ENCODE peak calls at places on chromosomes 13 and 19, in ten cellular contexts. One of them, this sample, is unnamed.

GRCh38 chr19:1910169-1910568 is 5.0 kb downstream of the ADAT3 start:
- DNase-seq in GM12865: no peak
- DNase-seq in right atrium auricular region: no peak
- DNase-seq in osteoblast: peak
- DNase-seq in neural progenitor cell: no peak
- DNase-seq in ascending aorta: no peak
- DNase-seq in lower leg skin: no peak
- DNase-seq in progenitor cell of endocrine pancreas: no peak
- DNase-seq in B cell: no peak
- DNase-seq in cardiac muscle cell: peak
- DNase-seq in this sample: peak

GRCh38 chr19:2616741-2617392 is 85.6 kb downstream of the GNG7 start:
- DNase-seq in GM12865: no peak
- DNase-seq in right atrium auricular region: no peak
- DNase-seq in osteoblast: no peak
- DNase-seq in neural progenitor cell: no peak
- DNase-seq in ascending aorta: no peak
- DNase-seq in lower leg skin: no peak
- DNase-seq in progenitor cell of endocrine pancreas: no peak
- DNase-seq in B cell: peak
- DNase-seq in cardiac muscle cell: no peak
- DNase-seq in this sample: no peak

GRCh38 chr19:872266-872951 is 12.9 kb downstream of the CFD start:
- DNase-seq in GM12865: peak
- DNase-seq in right atrium auricular region: no peak
- DNase-seq in osteoblast: peak
- DNase-seq in neural progenitor cell: peak
- DNase-seq in ascending aorta: no peak
- DNase-seq in lower leg skin: peak
- DNase-seq in progenitor cell of endocrine pancreas: no peak
- DNase-seq in B cell: peak
- DNase-seq in cardiac muscle cell: peak
- DNase-seq in this sample: peak

GRCh38 chr19:34639491-34640085 is 37.4 kb downstream of the SCGB2B2 start:
- DNase-seq in GM12865: peak
- DNase-seq in right atrium auricular region: no peak
- DNase-seq in osteoblast: no peak
- DNase-seq in neural progenitor cell: peak
- DNase-seq in ascending aorta: no peak
- DNase-seq in lower leg skin: no peak
- DNase-seq in progenitor cell of endocrine pancreas: no peak
- DNase-seq in B cell: peak
- DNase-seq in cardiac muscle cell: peak
- DNase-seq in this sample: peak

GRCh38 chr19:35717665-35718344 is at the start of gene KMT2B:
- DNase-seq in GM12865: peak
- DNase-seq in right atrium auricular region: no peak
- DNase-seq in osteoblast: peak
- DNase-seq in neural progenitor cell: peak
- DNase-seq in ascending aorta: no peak
- DNase-seq in lower leg skin: no peak
- DNase-seq in progenitor cell of endocrine pancreas: peak
- DNase-seq in B cell: no peak
- DNase-seq in cardiac muscle cell: peak
- DNase-seq in this sample: peak

GRCh38 chr13:99104396-99104795 is 96.3 kb upstream of the UBAC2 start:
- DNase-seq in GM12865: no peak
- DNase-seq in right atrium auricular region: no peak
- DNase-seq in osteoblast: no peak
- DNase-seq in neural progenitor cell: no peak
- DNase-seq in ascending aorta: no peak
- DNase-seq in lower leg skin: no peak
- DNase-seq in progenitor cell of endocrine pancreas: no peak
- DNase-seq in B cell: no peak
- DNase-seq in cardiac muscle cell: no peak
- DNase-seq in this sample: no peak

GRCh38 chr19:21094347-21095025 is 12.5 kb downstream of the ZNF714 start:
- DNase-seq in GM12865: no peak
- DNase-seq in right atrium auricular region: no peak
- DNase-seq in osteoblast: no peak
- DNase-seq in neural progenitor cell: no peak
- DNase-seq in ascending aorta: no peak
- DNase-seq in lower leg skin: no peak
- DNase-seq in progenitor cell of endocrine pancreas: no peak
- DNase-seq in B cell: no peak
- DNase-seq in cardiac muscle cell: no peak
- DNase-seq in this sample: no peak

GRCh38 chr13:105442941-105443340 is 1092.5 kb downstream of the EFNB2 start:
- DNase-seq in GM12865: no peak
- DNase-seq in right atrium auricular region: no peak
- DNase-seq in osteoblast: peak
- DNase-seq in neural progenitor cell: no peak
- DNase-seq in ascending aorta: no peak
- DNase-seq in lower leg skin: peak
- DNase-seq in progenitor cell of endocrine pancreas: no peak
- DNase-seq in B cell: no peak
- DNase-seq in cardiac muscle cell: peak
- DNase-seq in this sample: no peak

GRCh38 chr13:90414691-90415596 is 932.5 kb upstream of the MIR17HG start:
- DNase-seq in GM12865: no peak
- DNase-seq in right atrium auricular region: no peak
- DNase-seq in osteoblast: no peak
- DNase-seq in neural progenitor cell: no peak
- DNase-seq in ascending aorta: no peak
- DNase-seq in lower leg skin: no peak
- DNase-seq in progenitor cell of endocrine pancreas: no peak
- DNase-seq in B cell: no peak
- DNase-seq in cardiac muscle cell: peak
- DNase-seq in this sample: no peak

DNA sequence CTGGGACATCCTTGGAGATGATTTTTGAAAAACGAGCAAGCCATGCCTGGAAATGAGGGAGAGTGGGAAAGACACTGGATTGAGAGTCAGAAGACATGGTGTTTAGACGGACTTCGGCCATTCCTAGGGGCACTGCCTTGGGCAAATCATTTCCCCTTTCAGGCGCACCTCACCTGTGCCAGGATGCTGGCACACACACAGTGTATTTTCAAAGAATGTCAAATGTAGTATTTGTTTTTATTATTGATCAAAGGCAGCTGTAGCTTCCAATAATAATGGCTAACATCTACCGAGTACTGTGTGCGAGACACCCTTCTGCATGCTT is 485.2 kb downstream of the UQCRFS1 start:
- DNase-seq in GM12865: no peak
- DNase-seq in right atrium auricular region: no peak
- DNase-seq in osteoblast: no peak
- DNase-seq in neural progenitor cell: no peak
- DNase-seq in ascending aorta: no peak
- DNase-seq in lower leg skin: no peak
- DNase-seq in progenitor cell of endocrine pancreas: no peak
- DNase-seq in B cell: no peak
- DNase-seq in cardiac muscle cell: no peak
- DNase-seq in this sample: no peak
- TF ChIP-seq CTCF in GM12865: no peak
- TF ChIP-seq CTCF in right atrium auricular region: no peak
- TF ChIP-seq CTCF in osteoblast: no peak
- TF ChIP-seq CTCF in neural progenitor cell: no peak
- TF ChIP-seq CTCF in ascending aorta: no peak
- TF ChIP-seq CTCF in lower leg skin: no peak
- TF ChIP-seq CTCF in progenitor cell of endocrine pancreas: no peak
- TF ChIP-seq CTCF in B cell: no peak
- TF ChIP-seq CTCF in cardiac muscle cell: no peak
- TF ChIP-seq CTCF in this sample: no peak

GRCh38 chr19:12867120-12868099 is 13.8 kb downstream of the DNASE2 start:
- DNase-seq in GM12865: peak
- DNase-seq in right atrium auricular region: no peak
- DNase-seq in osteoblast: peak
- DNase-seq in neural progenitor cell: peak
- DNase-seq in ascending aorta: no peak
- DNase-seq in lower leg skin: no peak
- DNase-seq in progenitor cell of endocrine pancreas: peak
- DNase-seq in B cell: peak
- DNase-seq in cardiac muscle cell: peak
- DNase-seq in this sample: peak
- TF ChIP-seq CTCF in GM12865: no peak
- TF ChIP-seq CTCF in right atrium auricular region: no peak
- TF ChIP-seq CTCF in osteoblast: no peak
- TF ChIP-seq CTCF in neural progenitor cell: peak
- TF ChIP-seq CTCF in ascending aorta: no peak
- TF ChIP-seq CTCF in lower leg skin: no peak
- TF ChIP-seq CTCF in progenitor cell of endocrine pancreas: peak
- TF ChIP-seq CTCF in B cell: no peak
- TF ChIP-seq CTCF in cardiac muscle cell: no peak
- TF ChIP-seq CTCF in this sample: no peak

GRCh38 chr19:8321067-8321759 is at the start of the genes NDUFA7 and RPS28:
- DNase-seq in GM12865: peak
- DNase-seq in right atrium auricular region: peak
- DNase-seq in osteoblast: peak
- DNase-seq in neural progenitor cell: peak
- DNase-seq in ascending aorta: peak
- DNase-seq in lower leg skin: peak
- DNase-seq in progenitor cell of endocrine pancreas: peak
- DNase-seq in B cell: peak
- DNase-seq in cardiac muscle cell: peak
- DNase-seq in this sample: peak
- TF ChIP-seq CTCF in GM12865: peak
- TF ChIP-seq CTCF in right atrium auricular region: peak
- TF ChIP-seq CTCF in osteoblast: peak
- TF ChIP-seq CTCF in neural progenitor cell: peak
- TF ChIP-seq CTCF in ascending aorta: peak
- TF ChIP-seq CTCF in lower leg skin: no peak
- TF ChIP-seq CTCF in progenitor cell of endocrine pancreas: no peak
- TF ChIP-seq CTCF in B cell: peak
- TF ChIP-seq CTCF in cardiac muscle cell: peak
- TF ChIP-seq CTCF in this sample: no peak

GRCh38 chr19:39415111-39416046 is 2.9 kb downstream of the PLEKHG2 start:
- DNase-seq in GM12865: no peak
- DNase-seq in right atrium auricular region: no peak
- DNase-seq in osteoblast: peak
- DNase-seq in neural progenitor cell: no peak
- DNase-seq in ascending aorta: no peak
- DNase-seq in lower leg skin: no peak
- DNase-seq in progenitor cell of endocrine pancreas: no peak
- DNase-seq in B cell: no peak
- DNase-seq in cardiac muscle cell: no peak
- DNase-seq in this sample: no peak

GRCh38 chr19:39412867-39413268 is 399 bp downstream of the PLEKHG2 start:
- DNase-seq in GM12865: no peak
- DNase-seq in right atrium auricular region: no peak
- DNase-seq in osteoblast: no peak
- DNase-seq in neural progenitor cell: no peak
- DNase-seq in ascending aorta: no peak
- DNase-seq in lower leg skin: peak
- DNase-seq in progenitor cell of endocrine pancreas: no peak
- DNase-seq in B cell: no peak
- DNase-seq in cardiac muscle cell: no peak
- DNase-seq in this sample: no peak

GRCh38 chr19:39412100-39412866 is at the start of gene PLEKHG2:
- DNase-seq in GM12865: peak
- DNase-seq in right atrium auricular region: peak
- DNase-seq in osteoblast: peak
- DNase-seq in neural progenitor cell: peak
- DNase-seq in ascending aorta: peak
- DNase-seq in lower leg skin: peak
- DNase-seq in progenitor cell of endocrine pancreas: peak
- DNase-seq in B cell: peak
- DNase-seq in cardiac muscle cell: peak
- DNase-seq in this sample: peak

GRCh38 chr19:39413269-39413902 is 917 bp downstream of the PLEKHG2 start:
- DNase-seq in GM12865: peak
- DNase-seq in right atrium auricular region: no peak
- DNase-seq in osteoblast: peak
- DNase-seq in neural progenitor cell: peak
- DNase-seq in ascending aorta: no peak
- DNase-seq in lower leg skin: peak
- DNase-seq in progenitor cell of endocrine pancreas: peak
- DNase-seq in B cell: peak
- DNase-seq in cardiac muscle cell: peak
- DNase-seq in this sample: peak

DNA sequence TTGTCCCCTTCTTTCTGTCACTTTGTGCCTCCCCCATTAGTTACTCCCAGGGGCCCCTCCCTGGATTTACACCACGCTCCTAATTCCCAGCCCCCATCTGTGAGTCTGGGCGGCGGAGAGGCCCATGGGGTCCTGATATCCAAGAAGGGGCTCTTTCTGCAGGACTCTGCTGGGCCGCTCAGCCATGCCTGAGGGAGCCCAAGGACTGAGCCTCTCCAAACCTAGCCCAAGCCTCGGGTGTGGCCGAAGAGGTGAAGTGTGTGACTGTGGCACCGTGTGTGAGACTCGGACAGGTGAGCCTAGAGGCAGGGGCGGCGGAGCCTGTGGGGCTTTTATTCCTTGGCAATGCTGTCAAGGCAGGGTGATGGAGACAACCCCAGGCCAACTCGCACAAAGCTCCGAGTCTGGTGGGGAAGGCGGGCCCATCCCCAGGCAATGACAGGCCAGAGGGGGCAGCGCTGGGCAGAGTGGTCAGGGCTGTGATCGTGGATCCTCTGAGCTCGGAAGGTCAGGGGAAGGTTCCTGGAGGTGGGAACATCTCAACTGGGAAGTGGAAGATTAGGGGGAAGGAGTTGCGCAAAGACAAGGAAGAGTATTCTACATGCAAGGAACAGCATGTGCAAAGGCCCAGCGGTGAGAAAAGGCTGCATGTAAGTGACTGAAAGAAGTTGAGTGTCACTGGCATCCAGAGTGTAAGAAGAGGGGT is 1.6 kb downstream of the PLEKHG2 start:
- DNase-seq in GM12865: no peak
- DNase-seq in right atrium auricular region: no peak
- DNase-seq in osteoblast: peak
- DNase-seq in neural progenitor cell: peak
- DNase-seq in ascending aorta: no peak
- DNase-seq in lower leg skin: peak
- DNase-seq in progenitor cell of endocrine pancreas: no peak
- DNase-seq in B cell: peak
- DNase-seq in cardiac muscle cell: no peak
- DNase-seq in this sample: peak
- TF ChIP-seq CTCF in GM12865: peak
- TF ChIP-seq CTCF in right atrium auricular region: no peak
- TF ChIP-seq CTCF in osteoblast: peak
- TF ChIP-seq CTCF in neural progenitor cell: peak
- TF ChIP-seq CTCF in ascending aorta: no peak
- TF ChIP-seq CTCF in lower leg skin: no peak
- TF ChIP-seq CTCF in progenitor cell of endocrine pancreas: peak
- TF ChIP-seq CTCF in B cell: no peak
- TF ChIP-seq CTCF in cardiac muscle cell: peak
- TF ChIP-seq CTCF in this sample: no peak

GRCh38 chr13:37059136-37059847 is at the start of gene SUPT20H:
- DNase-seq in GM12865: peak
- DNase-seq in right atrium auricular region: peak
- DNase-seq in osteoblast: peak
- DNase-seq in neural progenitor cell: peak
- DNase-seq in ascending aorta: peak
- DNase-seq in lower leg skin: peak
- DNase-seq in progenitor cell of endocrine pancreas: peak
- DNase-seq in B cell: peak
- DNase-seq in cardiac muscle cell: peak
- DNase-seq in this sample: peak
- TF ChIP-seq CTCF in GM12865: no peak
- TF ChIP-seq CTCF in right atrium auricular region: peak
- TF ChIP-seq CTCF in osteoblast: no peak
- TF ChIP-seq CTCF in neural progenitor cell: no peak
- TF ChIP-seq CTCF in ascending aorta: no peak
- TF ChIP-seq CTCF in lower leg skin: no peak
- TF ChIP-seq CTCF in progenitor cell of endocrine pancreas: no peak
- TF ChIP-seq CTCF in B cell: no peak
- TF ChIP-seq CTCF in cardiac muscle cell: no peak
- TF ChIP-seq CTCF in this sample: no peak

This sample was measured in glutamatergic neuron.